ENCODE peak calls at places on chromosome 3, in four cellular contexts. O is BE2C, K is ovary, F is left lung. Q is an unnamed sample.

GRCh38 chr3:130906374-130906995 is 12.6 kb downstream of the ATP2C1 start:
- DNase-seq in O (no peak), K (no peak), F (no peak), Q (no peak)

GRCh38 chr3:23452408-23452807 is 249.3 kb downstream of the UBE2E2 start:
- DNase-seq in O (no peak), K (no peak), F (no peak), Q (no peak)

GRCh38 chr3:121362035-121362734 is 183.6 kb downstream of the POLQ start:
- DNase-seq in O (no peak), K (no peak), F (no peak), Q (no peak)

GRCh38 chr3:96959902-96960596 is 145.7 kb downstream of the EPHA6 start:
- DNase-seq in O (no peak), K (no peak), F (no peak), Q (no peak)

GRCh38 chr3:8239718-8240698 is 261.6 kb upstream of the LMCD1 start:
- DNase-seq in O (peak), K (no peak), F (no peak), Q (no peak)

GRCh38 chr3:10353160-10353559 is 32.2 kb upstream of the SEC13 start:
- DNase-seq in O (no peak), K (no peak), F (peak), Q (no peak)

GRCh38 chr3:147348976-147349375 is 57.4 kb downstream of the ZIC4 start:
- DNase-seq in O (no peak), K (no peak), F (no peak), Q (no peak)

GRCh38 chr3:57659004-57659672 is 33.7 kb downstream of the DENND6A start:
- DNase-seq in O (no peak), K (no peak), F (no peak), Q (no peak)

GRCh38 chr3:43621406-43621973 is 321 bp downstream of the ANO10 start:
- DNase-seq in O (peak), K (no peak), F (peak), Q (peak)

GRCh38 chr3:178752843-178753242 is 216.6 kb downstream of the KCNMB2 start:
- DNase-seq in O (no peak), K (no peak), F (no peak), Q (no peak)
- TF ChIP-seq CTCF in O (no peak), K (no peak), F (no peak), Q (no peak)

GRCh38 chr3:20028846-20029430 is 11.3 kb upstream of the KAT2B start:
- DNase-seq in O (no peak), K (no peak), F (no peak), Q (no peak)

GRCh38 chr3:20022954-20023644 is 11.0 kb upstream of the PP2D1 start:
- DNase-seq in O (no peak), K (no peak), F (no peak), Q (no peak)

GRCh38 chr3:20027136-20027535 is 13.1 kb upstream of the KAT2B start:
- DNase-seq in O (no peak), K (no peak), F (no peak), Q (no peak)

GRCh38 chr3:20023663-20024417 is 11.8 kb upstream of the PP2D1 start:
- DNase-seq in O (no peak), K (no peak), F (no peak), Q (no peak)
- TF ChIP-seq CTCF in O (no peak), K (no peak), F (no peak), Q (no peak)

DNA sequence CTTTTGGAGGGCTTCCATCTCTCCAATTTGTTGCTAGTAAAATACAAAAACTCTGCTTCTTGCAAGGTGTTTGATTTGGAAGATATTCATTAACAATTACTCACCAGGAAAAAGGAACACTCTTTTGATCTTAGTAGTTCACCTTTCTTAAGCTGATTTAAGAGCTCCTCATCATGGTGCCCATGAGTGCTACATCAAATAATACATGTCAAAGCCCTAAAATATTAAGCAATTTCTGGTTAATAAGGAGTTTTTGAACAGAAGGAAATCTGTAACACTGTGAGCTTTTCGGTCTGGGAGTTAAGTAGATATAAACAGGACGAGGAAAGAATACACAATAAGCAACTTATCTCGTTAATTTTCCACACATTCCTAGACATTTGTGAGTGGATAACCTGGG is 83.9 kb upstream of the DCBLD2 start:
- DNase-seq in O (no peak), K (no peak), F (no peak), Q (no peak)
- TF ChIP-seq CTCF in O (no peak), K (no peak), F (no peak), Q (no peak)

DNA sequence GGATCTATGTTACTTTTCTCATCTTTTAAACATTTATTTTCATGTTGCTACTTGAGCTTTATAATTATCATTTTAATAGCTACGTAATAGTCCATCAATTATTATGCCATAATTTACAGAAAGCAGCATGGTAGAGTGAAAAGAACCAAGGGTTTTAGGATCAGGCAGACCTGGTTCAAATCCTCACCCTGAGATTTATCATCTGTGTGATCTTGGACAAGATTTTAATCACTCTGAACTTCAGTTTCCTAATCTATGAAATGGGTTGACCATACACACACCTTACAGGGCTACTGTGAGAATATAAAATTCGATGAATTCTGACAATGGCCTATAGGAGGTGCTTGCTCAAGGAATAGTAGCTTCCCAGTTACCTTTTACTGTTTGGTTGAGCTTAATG is 27.1 kb downstream of the BOC start:
- DNase-seq in O (no peak), K (no peak), F (no peak), Q (no peak)
- TF ChIP-seq CTCF in O (no peak), K (no peak), F (no peak), Q (no peak)

GRCh38 chr3:81352867-81353266 is 408.6 kb downstream of the GBE1 start:
- DNase-seq in O (peak), K (no peak), F (no peak), Q (no peak)
- TF ChIP-seq CTCF in O (peak), K (no peak), F (no peak), Q (no peak)

GRCh38 chr3:11600501-11601282 is 43.0 kb downstream of the VGLL4 start:
- DNase-seq in O (no peak), K (peak), F (peak), Q (no peak)
- TF ChIP-seq CTCF in O (no peak), K (no peak), F (no peak), Q (no peak)

GRCh38 chr3:142907996-142908395 is 19.1 kb upstream of the PCOLCE2 start:
- DNase-seq in O (no peak), K (no peak), F (no peak), Q (no peak)

GRCh38 chr3:142910280-142910679 is 21.4 kb upstream of the PCOLCE2 start:
- DNase-seq in O (no peak), K (no peak), F (no peak), Q (no peak)

GRCh38 chr3:142909282-142909681 is 20.4 kb upstream of the PCOLCE2 start:
- DNase-seq in O (no peak), K (no peak), F (no peak), Q (no peak)

GRCh38 chr3:142902356-142902755 is 13.5 kb upstream of the PCOLCE2 start:
- DNase-seq in O (no peak), K (no peak), F (no peak), Q (no peak)

DNA sequence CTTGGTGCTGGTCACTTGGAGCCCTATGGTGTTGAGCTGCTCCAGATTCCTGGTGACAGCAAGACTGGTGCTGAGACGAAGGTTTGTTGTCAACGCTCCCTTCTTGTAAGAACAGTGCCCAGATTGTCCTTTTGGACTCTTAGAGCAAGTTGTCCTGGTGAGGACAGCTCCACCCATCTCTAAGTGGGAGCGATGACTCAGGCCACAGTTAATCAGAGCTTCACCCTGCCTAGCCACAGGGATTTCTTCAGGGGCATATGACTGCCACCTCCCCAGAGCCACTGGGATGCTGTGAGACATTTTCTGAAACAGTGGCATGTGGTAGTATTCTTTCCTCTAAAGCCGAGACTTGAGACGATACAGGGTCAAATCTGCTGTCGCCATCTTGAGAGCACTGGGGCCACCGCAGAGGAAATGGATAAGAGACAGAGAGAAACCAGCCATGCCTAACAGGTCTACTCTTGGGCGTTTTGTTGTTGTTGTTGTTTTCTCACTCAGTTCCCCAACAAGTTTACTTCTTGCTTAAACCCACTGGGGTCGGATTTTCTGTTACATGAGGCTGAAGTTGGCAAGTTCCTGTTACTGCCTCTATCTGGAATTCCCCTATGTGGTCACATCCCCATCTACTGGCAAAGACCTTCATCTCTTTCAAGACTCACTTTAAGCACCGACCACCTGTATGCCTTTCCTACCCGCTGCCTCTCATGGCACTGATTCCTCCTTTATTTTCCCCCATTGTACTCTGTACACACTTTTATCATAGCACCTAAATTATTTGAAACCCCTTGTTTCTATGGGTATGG is 16.0 kb upstream of the PCOLCE2 start:
- DNase-seq in O (no peak), K (no peak), F (no peak), Q (no peak)
- TF ChIP-seq CTCF in O (peak), K (no peak), F (no peak), Q (no peak)

GRCh38 chr3:13121553-13122001 is 48.3 kb upstream of the IQSEC1 start:
- DNase-seq in O (no peak), K (no peak), F (peak), Q (no peak)
- TF ChIP-seq CTCF in O (no peak), K (no peak), F (no peak), Q (no peak)

GRCh38 chr3:63331520-63331919 is 53.4 kb downstream of the SYNPR start:
- DNase-seq in O (no peak), K (no peak), F (no peak), Q (no peak)

GRCh38 chr3:63328386-63328785 is 50.3 kb downstream of the SYNPR start:
- DNase-seq in O (no peak), K (no peak), F (no peak), Q (no peak)

DNA sequence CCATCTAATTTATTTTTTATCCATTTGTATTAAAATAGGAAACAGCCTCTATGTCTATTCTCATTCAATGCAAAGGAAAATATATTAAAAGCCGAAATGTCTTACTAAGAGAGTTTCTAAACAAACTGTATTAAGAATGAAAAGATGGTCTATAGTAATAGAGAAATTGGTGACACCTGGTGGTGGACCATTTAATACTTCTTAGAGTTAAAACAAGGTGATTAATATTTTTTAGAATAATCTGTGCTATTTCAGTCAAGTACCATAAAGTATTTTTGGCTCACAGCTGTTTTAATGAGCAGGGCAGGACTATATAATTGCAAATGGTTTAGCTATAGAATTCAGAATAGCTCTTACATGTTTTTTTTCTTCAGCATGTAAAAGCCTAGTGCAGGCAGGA is 55.7 kb downstream of the SYNPR start:
- DNase-seq in O (no peak), K (no peak), F (no peak), Q (no peak)
- TF ChIP-seq CTCF in O (peak), K (no peak), F (no peak), Q (no peak)

GRCh38 chr3:129483870-129484269 is 43.8 kb downstream of the IFT122 start:
- DNase-seq in O (no peak), K (no peak), F (no peak), Q (no peak)

GRCh38 chr3:129485681-129486056 is 42.8 kb upstream of the RHO start:
- DNase-seq in O (no peak), K (peak), F (peak), Q (peak)

GRCh38 chr3:129481783-129482332 is 41.8 kb downstream of the IFT122 start:
- DNase-seq in O (peak), K (peak), F (peak), Q (no peak)

GRCh38 chr3:129486057-129487035 is 42.1 kb upstream of the RHO start:
- DNase-seq in O (no peak), K (no peak), F (no peak), Q (no peak)

GRCh38 chr3:129482721-129483120 is 42.7 kb downstream of the IFT122 start:
- DNase-seq in O (peak), K (no peak), F (no peak), Q (no peak)
- TF ChIP-seq CTCF in O (peak), K (no peak), F (no peak), Q (no peak)

Q was measured in omental fat pad.